ENCODE peak calls at places on chromosomes 11 and 22, in ten cellular contexts. One of them, this sample, is unnamed.

GRCh38 chr11:102802341-102802740 is 4.4 kb upstream of the MMP1 start:
- DNase-seq in A549: no peak
- DNase-seq in stomach: no peak
- DNase-seq in breast epithelium: no peak
- DNase-seq in gastrocnemius medialis: no peak
- DNase-seq in heart left ventricle: no peak
- DNase-seq in body of pancreas: no peak
- DNase-seq in ovary: no peak
- DNase-seq in sigmoid colon: no peak
- DNase-seq in IMR-90: peak; percentile 95
- DNase-seq in this sample: no peak

GRCh38 chr11:70399681-70400112 is 1.4 kb downstream of the CTTN start:
- DNase-seq in ovary: peak; percentile 93
- DNase-seq in heart left ventricle: peak; percentile 87
- DNase-seq in stomach: peak; percentile 81
- DNase-seq in body of pancreas: peak; percentile 92
- DNase-seq in breast epithelium: peak; percentile 78
- DNase-seq in A549: peak; percentile 90
- DNase-seq in IMR-90: peak; percentile 97
- DNase-seq in sigmoid colon: peak; percentile 94
- DNase-seq in gastrocnemius medialis: peak; percentile 89
- DNase-seq in this sample: peak; percentile 82

GRCh38 chr11:472816-473215 is 22.7 kb downstream of the PTDSS2 start:
- DNase-seq in sigmoid colon: no peak
- DNase-seq in body of pancreas: no peak
- DNase-seq in IMR-90: no peak
- DNase-seq in gastrocnemius medialis: no peak
- DNase-seq in ovary: no peak
- DNase-seq in heart left ventricle: no peak
- DNase-seq in breast epithelium: no peak
- DNase-seq in A549: no peak
- DNase-seq in stomach: no peak
- DNase-seq in this sample: no peak

GRCh38 chr11:106076421-106076922 is 675 bp downstream of the KBTBD3 start:
- DNase-seq in ovary: no peak
- DNase-seq in IMR-90: no peak
- DNase-seq in A549: no peak
- DNase-seq in stomach: no peak
- DNase-seq in heart left ventricle: no peak
- DNase-seq in breast epithelium: no peak
- DNase-seq in gastrocnemius medialis: no peak
- DNase-seq in body of pancreas: peak; percentile 21
- DNase-seq in sigmoid colon: peak; percentile 61
- DNase-seq in this sample: no peak

GRCh38 chr11:23311986-23312940 is 452.0 kb upstream of the CCDC179 start:
- DNase-seq in IMR-90: peak; percentile 74
- DNase-seq in sigmoid colon: no peak
- DNase-seq in body of pancreas: no peak
- DNase-seq in ovary: no peak
- DNase-seq in A549: no peak
- DNase-seq in stomach: no peak
- DNase-seq in gastrocnemius medialis: no peak
- DNase-seq in heart left ventricle: no peak
- DNase-seq in breast epithelium: no peak
- DNase-seq in this sample: no peak

GRCh38 chr11:2651054-2651617 is 48.7 kb downstream of the KCNQ1OT1 start:
- DNase-seq in sigmoid colon: no peak
- DNase-seq in stomach: no peak
- DNase-seq in breast epithelium: no peak
- DNase-seq in IMR-90: no peak
- DNase-seq in A549: no peak
- DNase-seq in gastrocnemius medialis: no peak
- DNase-seq in body of pancreas: no peak
- DNase-seq in heart left ventricle: no peak
- DNase-seq in ovary: no peak
- DNase-seq in this sample: no peak

GRCh38 chr11:112884012-112884767 is 77.0 kb upstream of the NCAM1 start:
- DNase-seq in body of pancreas: no peak
- DNase-seq in IMR-90: no peak
- DNase-seq in sigmoid colon: no peak
- DNase-seq in A549: no peak
- DNase-seq in stomach: no peak
- DNase-seq in breast epithelium: no peak
- DNase-seq in gastrocnemius medialis: no peak
- DNase-seq in ovary: no peak
- DNase-seq in heart left ventricle: no peak
- DNase-seq in this sample: no peak

GRCh38 chr11:9639099-9639498 is 24.8 kb upstream of the SWAP70 start:
- DNase-seq in stomach: peak; percentile 26
- DNase-seq in gastrocnemius medialis: peak; percentile 49
- DNase-seq in breast epithelium: no peak
- DNase-seq in heart left ventricle: peak; percentile 44
- DNase-seq in ovary: no peak
- DNase-seq in IMR-90: no peak
- DNase-seq in sigmoid colon: no peak
- DNase-seq in body of pancreas: peak; percentile 25
- DNase-seq in A549: no peak
- DNase-seq in this sample: peak; percentile 85

GRCh38 chr11:120097721-120098385 is 40.1 kb downstream of the TRIM29 start:
- DNase-seq in stomach: no peak
- DNase-seq in breast epithelium: no peak
- DNase-seq in IMR-90: no peak
- DNase-seq in body of pancreas: no peak
- DNase-seq in sigmoid colon: no peak
- DNase-seq in heart left ventricle: peak; percentile 6
- DNase-seq in gastrocnemius medialis: no peak
- DNase-seq in ovary: no peak
- DNase-seq in A549: no peak
- DNase-seq in this sample: peak; percentile 35

GRCh38 chr11:120098503-120099054 is 39.3 kb downstream of the TRIM29 start:
- DNase-seq in body of pancreas: no peak
- DNase-seq in heart left ventricle: peak; percentile 15
- DNase-seq in IMR-90: no peak
- DNase-seq in sigmoid colon: no peak
- DNase-seq in breast epithelium: no peak
- DNase-seq in gastrocnemius medialis: no peak
- DNase-seq in A549: no peak
- DNase-seq in stomach: no peak
- DNase-seq in ovary: no peak
- DNase-seq in this sample: no peak

GRCh38 chr11:120096756-120097191 is 41.1 kb downstream of the TRIM29 start:
- DNase-seq in gastrocnemius medialis: no peak
- DNase-seq in breast epithelium: no peak
- DNase-seq in A549: no peak
- DNase-seq in IMR-90: no peak
- DNase-seq in stomach: no peak
- DNase-seq in sigmoid colon: no peak
- DNase-seq in ovary: no peak
- DNase-seq in heart left ventricle: peak; percentile 5
- DNase-seq in body of pancreas: no peak
- DNase-seq in this sample: peak; percentile 16

GRCh38 chr11:120096326-120096725 is 41.6 kb downstream of the TRIM29 start:
- DNase-seq in heart left ventricle: peak; percentile 2
- DNase-seq in ovary: no peak
- DNase-seq in body of pancreas: no peak
- DNase-seq in sigmoid colon: no peak
- DNase-seq in gastrocnemius medialis: no peak
- DNase-seq in A549: no peak
- DNase-seq in IMR-90: no peak
- DNase-seq in stomach: no peak
- DNase-seq in breast epithelium: no peak
- DNase-seq in this sample: no peak

GRCh38 chr11:120095516-120095915 is 42.4 kb downstream of the TRIM29 start:
- DNase-seq in sigmoid colon: no peak
- DNase-seq in A549: no peak
- DNase-seq in breast epithelium: no peak
- DNase-seq in stomach: no peak
- DNase-seq in heart left ventricle: peak; percentile 8
- DNase-seq in body of pancreas: no peak
- DNase-seq in ovary: no peak
- DNase-seq in gastrocnemius medialis: no peak
- DNase-seq in IMR-90: no peak
- DNase-seq in this sample: no peak
- TF ChIP-seq POLR2A in sigmoid colon: no peak
- TF ChIP-seq POLR2A in A549: no peak
- TF ChIP-seq POLR2A in breast epithelium: no peak
- TF ChIP-seq POLR2A in stomach: no peak
- TF ChIP-seq POLR2A in heart left ventricle: no peak
- TF ChIP-seq POLR2A in body of pancreas: no peak
- TF ChIP-seq POLR2A in ovary: no peak
- TF ChIP-seq POLR2A in gastrocnemius medialis: no peak
- TF ChIP-seq POLR2A in IMR-90: no peak
- TF ChIP-seq POLR2A in this sample: no peak

GRCh38 chr11:46643531-46643930 is 26.2 kb downstream of the ATG13 start:
- DNase-seq in heart left ventricle: no peak
- DNase-seq in sigmoid colon: no peak
- DNase-seq in gastrocnemius medialis: no peak
- DNase-seq in stomach: no peak
- DNase-seq in breast epithelium: no peak
- DNase-seq in body of pancreas: no peak
- DNase-seq in ovary: no peak
- DNase-seq in A549: no peak
- DNase-seq in IMR-90: no peak
- DNase-seq in this sample: no peak

GRCh38 chr11:46643986-46644385 is 26.6 kb downstream of the ATG13 start:
- DNase-seq in body of pancreas: no peak
- DNase-seq in breast epithelium: no peak
- DNase-seq in stomach: no peak
- DNase-seq in A549: no peak
- DNase-seq in ovary: no peak
- DNase-seq in heart left ventricle: no peak
- DNase-seq in gastrocnemius medialis: no peak
- DNase-seq in IMR-90: no peak
- DNase-seq in sigmoid colon: no peak
- DNase-seq in this sample: no peak

GRCh38 chr11:46649180-46649738 is 31.9 kb downstream of the ATG13 start:
- DNase-seq in IMR-90: peak; percentile 97
- DNase-seq in sigmoid colon: peak; percentile 88
- DNase-seq in stomach: no peak
- DNase-seq in body of pancreas: peak; percentile 36
- DNase-seq in breast epithelium: peak; percentile 44
- DNase-seq in gastrocnemius medialis: peak; percentile 81
- DNase-seq in ovary: peak; percentile 67
- DNase-seq in heart left ventricle: peak; percentile 73
- DNase-seq in A549: peak; percentile 27
- DNase-seq in this sample: peak; percentile 51
- H3K27ac ChIP-seq in IMR-90: peak overlapping the region; percentile 97
- H3K27ac ChIP-seq in sigmoid colon: peak overlapping the region; percentile 56
- H3K27ac ChIP-seq in stomach: peak overlapping the region; percentile 73
- H3K27ac ChIP-seq in body of pancreas: no peak overlapping the region
- H3K27ac ChIP-seq in breast epithelium: peak overlapping the region; percentile 61
- H3K27ac ChIP-seq in gastrocnemius medialis: peak overlapping the region; percentile 58
- H3K27ac ChIP-seq in ovary: no peak overlapping the region
- H3K27ac ChIP-seq in heart left ventricle: peak overlapping the region; percentile 96
- H3K27ac ChIP-seq in A549: peak overlapping the region; percentile 30
- H3K27ac ChIP-seq in this sample: peak overlapping the region; percentile 56

GRCh38 chr22:50525104-50525958 is at the start of gene SCO2:
- DNase-seq in A549: peak; percentile 97
- DNase-seq in stomach: peak; percentile 98
- DNase-seq in breast epithelium: peak; percentile 94
- DNase-seq in ovary: peak; percentile 98
- DNase-seq in gastrocnemius medialis: peak; percentile 91
- DNase-seq in sigmoid colon: peak; percentile 98
- DNase-seq in IMR-90: peak; percentile 97
- DNase-seq in heart left ventricle: peak; percentile 99
- DNase-seq in body of pancreas: peak; percentile 98
- DNase-seq in this sample: peak; percentile 99

GRCh38 chr22:50524664-50525103 is 714 bp downstream of the SCO2 start:
- DNase-seq in IMR-90: no peak
- DNase-seq in ovary: no peak
- DNase-seq in A549: no peak
- DNase-seq in gastrocnemius medialis: no peak
- DNase-seq in heart left ventricle: peak; percentile 53
- DNase-seq in breast epithelium: no peak
- DNase-seq in body of pancreas: no peak
- DNase-seq in sigmoid colon: no peak
- DNase-seq in stomach: no peak
- DNase-seq in this sample: no peak

GRCh38 chr22:50526849-50527801 is 1.7 kb upstream of the SCO2 start:
- DNase-seq in gastrocnemius medialis: peak; percentile 45
- DNase-seq in sigmoid colon: peak; percentile 82
- DNase-seq in A549: peak; percentile 84
- DNase-seq in heart left ventricle: peak; percentile 74
- DNase-seq in stomach: peak; percentile 72
- DNase-seq in breast epithelium: peak; percentile 51
- DNase-seq in body of pancreas: no peak
- DNase-seq in IMR-90: no peak
- DNase-seq in ovary: peak; percentile 51
- DNase-seq in this sample: peak; percentile 61

GRCh38 chr22:50527921-50528681 is 1.7 kb downstream of the TYMP start:
- DNase-seq in body of pancreas: no peak
- DNase-seq in breast epithelium: no peak
- DNase-seq in ovary: no peak
- DNase-seq in gastrocnemius medialis: no peak
- DNase-seq in stomach: no peak
- DNase-seq in heart left ventricle: peak; percentile 26
- DNase-seq in sigmoid colon: no peak
- DNase-seq in A549: no peak
- DNase-seq in IMR-90: no peak
- DNase-seq in this sample: no peak

DNA sequence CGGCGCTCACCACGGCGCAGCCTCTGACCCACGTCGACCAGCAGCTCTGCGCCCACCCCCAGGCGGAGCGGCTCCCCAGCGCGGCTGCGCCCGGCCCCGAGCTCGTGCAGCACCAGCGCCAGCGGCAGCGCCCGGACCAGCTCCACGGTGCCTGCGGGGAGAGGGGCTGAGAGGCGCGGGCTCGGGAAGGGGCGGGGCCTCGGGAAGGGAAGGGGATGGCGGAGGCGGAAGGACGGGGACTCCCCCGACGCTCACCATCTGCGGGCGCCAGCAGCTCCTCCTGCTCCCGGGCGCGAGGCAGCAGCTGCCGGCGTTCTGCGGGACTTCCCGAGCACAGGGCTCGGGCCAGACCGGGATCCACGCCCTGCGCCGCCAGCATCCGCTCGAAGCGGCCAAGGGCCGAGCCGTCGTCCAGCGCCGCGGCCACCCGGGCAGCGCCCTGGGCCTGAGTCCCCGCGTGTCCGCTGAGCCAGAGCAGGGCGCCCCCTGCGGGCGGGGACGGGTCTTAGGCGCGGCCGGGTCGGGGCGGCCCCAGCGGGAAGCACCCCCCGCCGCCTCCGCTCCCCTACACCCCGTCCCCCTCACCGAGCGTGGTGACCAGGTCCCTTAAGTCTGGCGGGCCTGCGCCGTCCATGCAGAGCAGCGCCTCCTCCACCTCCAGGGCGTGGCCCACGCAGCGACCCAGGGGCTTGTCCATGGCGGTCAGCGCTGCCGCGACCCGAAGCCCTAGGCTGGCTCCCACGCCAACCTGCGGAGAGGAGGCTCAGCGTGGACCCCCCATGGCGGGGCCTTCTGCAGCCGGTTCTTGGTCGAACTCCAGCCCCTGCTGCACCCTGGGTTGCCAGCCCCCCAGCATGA is 822 bp upstream of the SCO2 start:
- DNase-seq in ovary: peak; percentile 85
- DNase-seq in sigmoid colon: peak; percentile 88
- DNase-seq in gastrocnemius medialis: peak; percentile 46
- DNase-seq in body of pancreas: peak; percentile 83
- DNase-seq in stomach: peak; percentile 83
- DNase-seq in heart left ventricle: peak; percentile 87
- DNase-seq in breast epithelium: peak; percentile 64
- DNase-seq in A549: peak; percentile 74
- DNase-seq in IMR-90: peak; percentile 64
- DNase-seq in this sample: peak; percentile 84
- TF ChIP-seq POLR2A in ovary: no peak
- TF ChIP-seq POLR2A in sigmoid colon: no peak
- TF ChIP-seq POLR2A in gastrocnemius medialis: no peak
- TF ChIP-seq POLR2A in body of pancreas: peak; percentile 11
- TF ChIP-seq POLR2A in stomach: no peak
- TF ChIP-seq POLR2A in heart left ventricle: no peak
- TF ChIP-seq POLR2A in breast epithelium: no peak
- TF ChIP-seq POLR2A in A549: peak; percentile 23
- TF ChIP-seq POLR2A in IMR-90: no peak
- TF ChIP-seq POLR2A in this sample: peak; percentile 36

DNA sequence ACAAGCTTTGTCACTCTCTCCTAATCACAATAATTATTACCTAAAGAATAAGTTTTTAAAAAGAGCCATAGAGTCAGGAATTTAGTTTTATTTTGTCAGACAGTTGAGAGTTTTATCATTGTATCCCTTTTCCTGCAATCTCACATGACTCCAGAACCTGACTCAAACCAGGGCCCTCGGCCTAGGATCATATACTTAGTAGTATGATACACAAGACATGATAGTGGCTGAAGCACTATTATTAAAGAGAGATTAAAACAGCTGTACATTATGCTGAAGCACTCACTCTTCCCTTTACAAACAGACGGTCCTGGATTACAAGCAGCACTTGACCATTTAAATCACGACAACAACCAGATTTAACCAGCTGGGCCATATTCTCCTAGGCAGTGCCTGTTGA is 44.1 kb downstream of the SOX6 start:
- DNase-seq in gastrocnemius medialis: no peak
- DNase-seq in breast epithelium: no peak
- DNase-seq in IMR-90: no peak
- DNase-seq in sigmoid colon: no peak
- DNase-seq in stomach: no peak
- DNase-seq in ovary: no peak
- DNase-seq in A549: no peak
- DNase-seq in heart left ventricle: no peak
- DNase-seq in body of pancreas: no peak
- DNase-seq in this sample: no peak
- H3K27ac ChIP-seq in gastrocnemius medialis: peak overlapping the region; percentile 23
- H3K27ac ChIP-seq in breast epithelium: no peak overlapping the region
- H3K27ac ChIP-seq in IMR-90: no peak overlapping the region
- H3K27ac ChIP-seq in sigmoid colon: no peak overlapping the region
- H3K27ac ChIP-seq in stomach: no peak overlapping the region
- H3K27ac ChIP-seq in ovary: no peak overlapping the region
- H3K27ac ChIP-seq in A549: no peak overlapping the region
- H3K27ac ChIP-seq in heart left ventricle: no peak overlapping the region
- H3K27ac ChIP-seq in body of pancreas: no peak overlapping the region
- H3K27ac ChIP-seq in this sample: no peak overlapping the region